ENCODE peak calls at places on chromosomes 13 and 19, in four cellular contexts. K is stimulated activated CD4-positive, alpha-beta T cell treated with anti-CD3 and anti-CD28 coated beads, Interleukin-4, amount 100 ng/mL, for 4 hours; O is uterus; Y is fibroblast of lung. Q is an unnamed sample.

GRCh38 chr13:41639955-41640780 is 182.8 kb downstream of the RGCC start:
- DNase-seq in K (no peak), O (peak), Y (no peak), Q (peak)

GRCh38 chr13:38308736-38309135 is 40.9 kb upstream of the UFM1 start:
- DNase-seq in K (no peak), O (no peak), Y (peak), Q (no peak)

GRCh38 chr19:6674868-6675305 is 4.9 kb upstream of the TNFSF14 start:
- DNase-seq in K (peak), O (peak), Y (peak), Q (no peak)

GRCh38 chr13:39418424-39418823 is 184.6 kb downstream of the LHFPL6 start:
- DNase-seq in K (no peak), O (no peak), Y (no peak), Q (no peak)

GRCh38 chr19:31096047-31096446 is 253.2 kb downstream of the TSHZ3 start:
- DNase-seq in K (no peak), O (no peak), Y (no peak), Q (no peak)

GRCh38 chr13:48859168-48860105 is 116.3 kb upstream of the FNDC3A start:
- DNase-seq in K (no peak), O (no peak), Y (no peak), Q (no peak)

GRCh38 chr19:53865918-53866696 is 1.6 kb upstream of the MYADM start:
- DNase-seq in K (peak), O (peak), Y (peak), Q (peak)

GRCh38 chr19:52941941-52942370 is 18.7 kb upstream of the ZNF888 start:
- DNase-seq in K (peak), O (peak), Y (peak), Q (peak)

GRCh38 chr19:46691948-46692347 is 25.0 kb downstream of the PRKD2 start:
- DNase-seq in K (no peak), O (no peak), Y (no peak), Q (no peak)

GRCh38 chr19:18292460-18292809 is 11.0 kb upstream of the JUND start:
- DNase-seq in K (no peak), O (no peak), Y (no peak), Q (no peak)

GRCh38 chr19:38134538-38135149 is 89.4 kb downstream of the DPF1 start:
- DNase-seq in K (no peak), O (no peak), Y (no peak), Q (peak)

GRCh38 chr13:113941571-113942191 is 32.2 kb downstream of the C13orf46 start:
- DNase-seq in K (no peak), O (no peak), Y (peak), Q (no peak)

GRCh38 chr19:34712606-34713261 is 21.3 kb upstream of the ZNF181 start:
- DNase-seq in K (no peak), O (peak), Y (peak), Q (peak)

GRCh38 chr13:73018336-73018735 is 40.5 kb upstream of the KLF5 start:
- DNase-seq in K (no peak), O (no peak), Y (peak), Q (no peak)

GRCh38 chr13:110616103-110617101 is 1.1 kb downstream of the NAXD start:
- DNase-seq in K (peak), O (no peak), Y (peak), Q (no peak)

GRCh38 chr13:42027286-42027685 is 21.2 kb upstream of the DGKH start:
- DNase-seq in K (no peak), O (no peak), Y (no peak), Q (no peak)

GRCh38 chr13:80245162-80245733 is 95.7 kb downstream of the SPRY2 start:
- DNase-seq in K (no peak), O (no peak), Y (no peak), Q (no peak)

GRCh38 chr13:97231832-97232201 is 9.7 kb downstream of the MBNL2 start:
- DNase-seq in K (no peak), O (no peak), Y (peak), Q (no peak)

GRCh38 chr19:6318772-6319171 is 14.6 kb downstream of the ACER1 start:
- DNase-seq in K (no peak), O (no peak), Y (peak), Q (no peak)

Q was measured in retina.